ENCODE peak calls at places on chromosomes 12 and 14, in nine cellular contexts. V, O, K, S, J, E, I, N and B are unnamed samples.

GRCh38 chr14:101442451-101442850 is 118.8 kb upstream of the DIO3 start:
- DNase-seq in V (no peak), O (no peak), K (no peak), S (no peak), J (peak; percentile 8), E (no peak), I (no peak), N (peak; percentile 42), B (no peak)

GRCh38 chr12:8780389-8780788 is 42.0 kb upstream of the A2ML1 start:
- DNase-seq in V (no peak), O (peak; percentile 51), K (no peak), S (peak; percentile 56), J (peak; percentile 52), E (no peak), I (peak; percentile 1), N (no peak), B (no peak)

GRCh38 chr14:74579447-74580274 is 32.4 kb downstream of the LTBP2 start:
- DNase-seq in V (no peak), O (peak; percentile 75), K (no peak), S (peak; percentile 89), J (peak; percentile 87), E (no peak), I (peak; percentile 69), N (no peak), B (no peak)

GRCh38 chr14:98144964-98145363 is 1127.0 kb downstream of the BCL11B start:
- DNase-seq in V (no peak), O (no peak), K (no peak), S (no peak), J (no peak), E (no peak), I (no peak), N (no peak), B (no peak)

GRCh38 chr12:131928080-131928764 is 854 bp upstream of the PUS1 start:
- DNase-seq in V (peak; percentile 24), O (no peak), K (no peak), S (peak; percentile 17), J (peak; percentile 43), E (peak; percentile 35), I (no peak), N (no peak), B (peak; percentile 56)

GRCh38 chr14:104510216-104510615 is 69.3 kb upstream of the C14orf180 start:
- DNase-seq in V (no peak), O (no peak), K (no peak), S (no peak), J (no peak), E (no peak), I (no peak), N (no peak), B (no peak)

GRCh38 chr12:46483572-46484395 is 111.2 kb upstream of the SLC38A2 start:
- DNase-seq in V (no peak), O (peak; percentile 75), K (no peak), S (peak; percentile 74), J (peak; percentile 65), E (no peak), I (no peak), N (no peak), B (no peak)

GRCh38 chr14:104426771-104427125 is 152.8 kb upstream of the C14orf180 start:
- DNase-seq in V (no peak), O (no peak), K (no peak), S (no peak), J (no peak), E (no peak), I (no peak), N (no peak), B (no peak)

GRCh38 chr12:272942-273906 is 10.6 kb upstream of the SLC6A13 start:
- DNase-seq in V (no peak), O (peak; percentile 44), K (no peak), S (no peak), J (no peak), E (no peak), I (no peak), N (no peak), B (no peak)

DNA sequence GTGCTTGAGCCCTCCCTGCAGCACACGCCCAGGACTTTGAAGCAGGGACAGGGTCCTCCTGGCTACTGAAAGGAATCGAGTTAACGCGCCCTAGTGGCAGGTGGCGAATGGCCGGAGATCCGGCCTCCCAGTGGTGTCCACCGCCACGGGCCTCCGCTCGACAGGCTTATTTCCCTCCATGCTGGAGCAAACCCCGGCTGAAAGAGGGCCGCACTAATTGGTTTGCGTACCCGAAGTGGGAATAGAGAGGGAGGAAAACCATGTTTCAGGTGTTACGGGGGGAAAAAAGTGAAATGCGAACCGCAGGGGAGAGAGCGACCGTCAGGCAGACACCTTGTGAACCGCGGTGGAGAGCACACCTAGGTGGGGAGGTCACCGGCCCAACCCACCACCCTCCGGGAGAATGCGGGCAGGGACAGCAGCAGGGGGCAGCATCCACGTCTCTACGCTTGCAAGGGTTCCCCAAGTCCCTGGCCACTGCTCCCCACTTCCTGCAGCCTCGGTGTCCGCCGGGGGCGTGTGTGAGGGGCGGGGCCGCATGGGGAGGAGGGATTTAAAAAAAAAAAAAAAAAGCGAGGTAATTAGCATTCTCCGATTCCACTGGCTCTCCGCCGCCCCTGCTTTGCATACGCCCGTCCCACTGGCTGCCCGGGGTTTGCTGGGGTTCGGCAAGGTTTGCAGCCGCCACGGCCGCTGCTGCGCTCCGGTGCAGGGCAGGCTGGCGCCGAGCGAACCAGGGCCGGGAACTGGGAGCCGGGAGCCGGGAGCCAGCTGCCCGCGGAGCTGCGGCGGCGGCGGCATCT is 224.6 kb upstream of the CRY1 start:
- DNase-seq in V (peak; percentile 77), O (peak; percentile 81), K (peak; percentile 83), S (peak; percentile 75), J (peak; percentile 83), E (peak; percentile 68), I (peak; percentile 74), N (peak; percentile 72), B (peak; percentile 90)
- TF ChIP-seq CTCF in V (no peak), O (no peak), K (no peak), S (no peak), J (no peak), E (no peak), I (peak; percentile 27), N (peak; percentile 34), B (no peak)

DNA sequence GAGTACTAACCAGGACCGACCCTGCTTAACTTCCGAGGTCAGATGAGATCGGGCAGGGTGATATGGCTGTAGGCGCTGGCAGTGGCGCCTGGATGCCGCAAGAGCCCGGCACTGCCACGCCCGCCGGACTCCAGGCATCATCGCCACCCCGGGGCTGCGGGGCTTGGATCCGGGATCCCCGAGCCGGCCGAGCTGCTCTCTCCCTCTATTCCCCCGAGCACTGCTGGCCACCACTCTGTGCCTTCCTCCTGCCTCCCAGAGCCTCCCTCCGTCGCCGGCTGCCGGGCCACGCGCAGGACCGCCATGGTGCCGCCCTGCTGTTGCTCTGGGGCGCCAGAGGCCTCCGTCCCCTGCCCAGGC is 153.2 kb upstream of the ALG10B start:
- DNase-seq in V (no peak), O (no peak), K (no peak), S (no peak), J (no peak), E (no peak), I (no peak), N (no peak), B (no peak)
- H3K9me3 ChIP-seq in V (no peaks in the 10 kb centered on the region), O (peaks cover 7% of the 10 kb centered on the region), K (no peaks in the 10 kb centered on the region), S (no peaks in the 10 kb centered on the region), J (no peaks in the 10 kb centered on the region), E (peaks cover 3% of the 10 kb centered on the region), I (peaks cover 67% of the 10 kb centered on the region), N (no peaks in the 10 kb centered on the region), B (no peaks in the 10 kb centered on the region)

GRCh38 chr14:89337912-89338311 is 79.1 kb downstream of the FOXN3 start:
- DNase-seq in V (no peak), O (no peak), K (no peak), S (peak; percentile 69), J (peak; percentile 35), E (no peak), I (no peak), N (no peak), B (peak; percentile 65)

GRCh38 chr14:89337161-89337560 is 79.9 kb downstream of the FOXN3 start:
- DNase-seq in V (no peak), O (no peak), K (no peak), S (no peak), J (no peak), E (no peak), I (no peak), N (no peak), B (no peak)

GRCh38 chr14:89339158-89339557 is 77.9 kb downstream of the FOXN3 start:
- DNase-seq in V (no peak), O (no peak), K (no peak), S (no peak), J (no peak), E (no peak), I (no peak), N (no peak), B (no peak)

GRCh38 chr14:89339579-89339978 is 77.5 kb downstream of the FOXN3 start:
- DNase-seq in V (no peak), O (no peak), K (no peak), S (no peak), J (no peak), E (no peak), I (no peak), N (no peak), B (no peak)

DNA sequence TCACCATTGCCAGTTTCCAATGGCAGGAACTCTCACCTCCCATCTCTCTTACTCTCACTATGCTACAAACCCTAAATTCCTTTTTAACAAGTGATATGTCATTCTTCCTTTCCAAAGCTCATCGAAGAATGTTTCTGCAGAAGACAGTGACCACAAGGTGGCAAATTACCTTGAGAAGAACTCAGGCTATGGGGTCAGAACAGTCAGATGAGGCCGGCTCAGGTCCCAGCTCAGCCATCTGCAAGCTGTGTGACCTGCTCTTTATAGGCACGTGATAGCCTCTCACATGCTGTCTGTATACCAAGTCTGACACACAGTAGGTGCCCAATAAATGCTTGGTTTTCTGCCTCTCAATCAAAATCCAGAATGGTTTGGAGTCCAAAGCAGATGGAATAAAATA is 80.7 kb downstream of the FOXN3 start:
- DNase-seq in V (no peak), O (no peak), K (no peak), S (no peak), J (no peak), E (peak; percentile 25), I (no peak), N (no peak), B (no peak)
- TF ChIP-seq CTCF in V (no peak), O (no peak), K (no peak), S (no peak), J (no peak), E (peak; percentile 23), I (no peak), N (no peak), B (peak; percentile 24)

DNA sequence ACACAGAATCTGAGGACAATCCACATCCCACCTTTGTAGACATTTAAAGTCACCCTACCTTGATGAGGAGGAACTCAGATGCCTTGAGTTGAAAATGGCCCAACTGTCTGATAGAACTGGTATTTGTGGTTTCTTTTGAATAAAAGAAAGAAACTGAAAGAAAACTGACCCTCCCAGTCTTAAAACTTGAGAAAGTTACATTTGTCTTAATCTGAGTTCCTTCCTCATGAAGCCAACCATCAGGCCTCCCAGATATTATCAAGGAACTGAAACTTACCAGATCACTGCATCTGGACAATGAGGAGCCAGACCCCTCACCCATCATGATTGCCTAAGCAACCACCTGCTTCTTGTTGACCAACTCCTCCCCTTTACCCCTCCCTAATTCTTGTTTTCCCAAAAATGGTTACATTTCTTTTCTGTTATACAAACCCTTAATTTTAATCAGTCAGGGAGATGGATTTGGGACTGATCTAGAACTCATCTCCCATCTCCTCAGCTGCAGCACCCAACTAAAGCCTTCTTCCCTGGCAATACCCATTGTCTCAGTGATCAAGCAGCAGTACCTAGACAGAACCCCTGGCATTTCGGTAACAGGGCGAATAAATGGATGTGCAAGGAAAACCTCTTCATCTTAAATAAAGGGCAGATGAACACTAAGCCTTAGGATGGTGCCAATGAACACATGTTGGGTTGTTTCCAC is 72.0 kb upstream of the RESF1 start:
- DNase-seq in V (no peak), O (no peak), K (no peak), S (no peak), J (no peak), E (peak; percentile 69), I (no peak), N (no peak), B (no peak)
- H3K9me3 ChIP-seq in V (peaks cover 5% of the 10 kb centered on the region), O (no peaks in the 10 kb centered on the region), K (no peaks in the 10 kb centered on the region), S (no peaks in the 10 kb centered on the region), J (no peaks in the 10 kb centered on the region), E (no peaks in the 10 kb centered on the region), I (peaks cover 3% of the 10 kb centered on the region), N (peaks cover 31% of the 10 kb centered on the region), B (no peaks in the 10 kb centered on the region)